ENCODE peak calls at places on chromosomes 4 and X, in eight cellular contexts. One of them, this sample, is unnamed.

GRCh38 chrX:132480581-132481203 is 8.1 kb downstream of the MBNL3 start:
- DNase-seq in sigmoid colon: no peak
- DNase-seq in ovary: no peak
- DNase-seq in endothelial cell of umbilical vein: peak
- DNase-seq in thyroid gland: peak
- DNase-seq in spleen: peak
- DNase-seq in esophagus squamous epithelium: no peak
- DNase-seq in right lobe of liver: peak
- DNase-seq in this sample: peak

GRCh38 chrX:128929281-128930057 is 593.8 kb downstream of the SMARCA1 start:
- DNase-seq in sigmoid colon: no peak
- DNase-seq in ovary: no peak
- DNase-seq in endothelial cell of umbilical vein: no peak
- DNase-seq in thyroid gland: no peak
- DNase-seq in spleen: no peak
- DNase-seq in esophagus squamous epithelium: no peak
- DNase-seq in right lobe of liver: no peak
- DNase-seq in this sample: no peak

GRCh38 chr4:110510955-110511544 is 35.1 kb downstream of the ENPEP start:
- DNase-seq in sigmoid colon: no peak
- DNase-seq in ovary: no peak
- DNase-seq in endothelial cell of umbilical vein: peak
- DNase-seq in thyroid gland: no peak
- DNase-seq in spleen: no peak
- DNase-seq in esophagus squamous epithelium: no peak
- DNase-seq in right lobe of liver: no peak
- DNase-seq in this sample: no peak

GRCh38 chr4:3470244-3471097 is 7.4 kb downstream of the DOK7 start:
- DNase-seq in sigmoid colon: no peak
- DNase-seq in ovary: no peak
- DNase-seq in endothelial cell of umbilical vein: peak
- DNase-seq in thyroid gland: no peak
- DNase-seq in spleen: peak
- DNase-seq in esophagus squamous epithelium: no peak
- DNase-seq in right lobe of liver: no peak
- DNase-seq in this sample: no peak

GRCh38 chr4:1856920-1857699 is 1.2 kb upstream of the LETM1 start:
- DNase-seq in sigmoid colon: peak
- DNase-seq in ovary: peak
- DNase-seq in endothelial cell of umbilical vein: no peak
- DNase-seq in thyroid gland: peak
- DNase-seq in spleen: no peak
- DNase-seq in esophagus squamous epithelium: no peak
- DNase-seq in right lobe of liver: no peak
- DNase-seq in this sample: no peak

GRCh38 chr4:13856387-13856786 is 228.9 kb upstream of the BOD1L1 start:
- DNase-seq in sigmoid colon: no peak
- DNase-seq in ovary: no peak
- DNase-seq in endothelial cell of umbilical vein: no peak
- DNase-seq in thyroid gland: no peak
- DNase-seq in spleen: no peak
- DNase-seq in esophagus squamous epithelium: no peak
- DNase-seq in right lobe of liver: peak
- DNase-seq in this sample: no peak

GRCh38 chrX:25154168-25154567 is 138.4 kb upstream of the ARX start:
- DNase-seq in sigmoid colon: no peak
- DNase-seq in ovary: no peak
- DNase-seq in endothelial cell of umbilical vein: no peak
- DNase-seq in thyroid gland: no peak
- DNase-seq in spleen: no peak
- DNase-seq in esophagus squamous epithelium: no peak
- DNase-seq in right lobe of liver: no peak
- DNase-seq in this sample: no peak

GRCh38 chrX:78614264-78614663 is 44.9 kb downstream of the RTL3 start:
- DNase-seq in sigmoid colon: no peak
- DNase-seq in ovary: no peak
- DNase-seq in endothelial cell of umbilical vein: no peak
- DNase-seq in thyroid gland: no peak
- DNase-seq in spleen: no peak
- DNase-seq in esophagus squamous epithelium: no peak
- DNase-seq in right lobe of liver: no peak
- DNase-seq in this sample: no peak

GRCh38 chrX:110327336-110327735 is 9.5 kb upstream of the AMMECR1 start:
- DNase-seq in sigmoid colon: no peak
- DNase-seq in ovary: no peak
- DNase-seq in endothelial cell of umbilical vein: no peak
- DNase-seq in thyroid gland: no peak
- DNase-seq in spleen: no peak
- DNase-seq in esophagus squamous epithelium: no peak
- DNase-seq in right lobe of liver: no peak
- DNase-seq in this sample: no peak

GRCh38 chr4:20761382-20761781 is 61.1 kb downstream of the PACRGL start:
- DNase-seq in sigmoid colon: no peak
- DNase-seq in ovary: no peak
- DNase-seq in endothelial cell of umbilical vein: no peak
- DNase-seq in thyroid gland: no peak
- DNase-seq in spleen: no peak
- DNase-seq in esophagus squamous epithelium: no peak
- DNase-seq in right lobe of liver: no peak
- DNase-seq in this sample: no peak

GRCh38 chr4:54664400-54664799 is 6.6 kb downstream of the KIT start:
- DNase-seq in sigmoid colon: no peak
- DNase-seq in ovary: no peak
- DNase-seq in endothelial cell of umbilical vein: no peak
- DNase-seq in thyroid gland: no peak
- DNase-seq in spleen: no peak
- DNase-seq in esophagus squamous epithelium: no peak
- DNase-seq in right lobe of liver: no peak
- DNase-seq in this sample: no peak

DNA sequence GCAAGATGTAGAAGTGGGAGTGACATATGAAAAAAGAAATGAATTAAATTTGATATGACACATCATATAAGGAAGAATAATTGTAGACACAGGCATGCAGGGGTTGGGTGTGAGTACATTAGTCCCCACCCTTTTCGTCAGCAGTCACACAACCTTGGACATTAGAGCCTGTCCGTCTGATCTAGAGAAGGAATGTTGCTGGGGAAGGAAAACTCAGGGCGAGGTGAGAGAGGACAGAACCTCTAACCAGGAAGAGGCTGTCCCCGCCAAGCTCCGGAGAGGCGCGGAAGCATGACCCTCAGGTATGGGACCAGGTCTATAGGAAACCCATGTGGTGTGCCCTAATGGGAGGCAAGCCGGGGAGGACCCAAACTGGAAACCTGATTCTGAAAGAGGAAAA is 102.1 kb downstream of the RELL1 start:
- DNase-seq in sigmoid colon: no peak
- DNase-seq in ovary: no peak
- DNase-seq in endothelial cell of umbilical vein: no peak
- DNase-seq in thyroid gland: no peak
- DNase-seq in spleen: no peak
- DNase-seq in esophagus squamous epithelium: no peak
- DNase-seq in right lobe of liver: no peak
- DNase-seq in this sample: no peak
- TF ChIP-seq POLR2A in sigmoid colon: no peak
- TF ChIP-seq POLR2A in ovary: no peak
- TF ChIP-seq POLR2A in endothelial cell of umbilical vein: no peak
- TF ChIP-seq POLR2A in thyroid gland: no peak
- TF ChIP-seq POLR2A in spleen: no peak
- TF ChIP-seq POLR2A in esophagus squamous epithelium: no peak
- TF ChIP-seq POLR2A in right lobe of liver: no peak
- TF ChIP-seq POLR2A in this sample: no peak

GRCh38 chrX:40082447-40083119 is 15.2 kb downstream of the BCOR start:
- DNase-seq in sigmoid colon: no peak
- DNase-seq in ovary: no peak
- DNase-seq in endothelial cell of umbilical vein: no peak
- DNase-seq in thyroid gland: no peak
- DNase-seq in spleen: no peak
- DNase-seq in esophagus squamous epithelium: no peak
- DNase-seq in right lobe of liver: no peak
- DNase-seq in this sample: no peak

GRCh38 chrX:40083979-40084359 is 13.8 kb downstream of the BCOR start:
- DNase-seq in sigmoid colon: no peak
- DNase-seq in ovary: no peak
- DNase-seq in endothelial cell of umbilical vein: no peak
- DNase-seq in thyroid gland: no peak
- DNase-seq in spleen: no peak
- DNase-seq in esophagus squamous epithelium: no peak
- DNase-seq in right lobe of liver: no peak
- DNase-seq in this sample: no peak

GRCh38 chrX:40081679-40082068 is 16.1 kb downstream of the BCOR start:
- DNase-seq in sigmoid colon: no peak
- DNase-seq in ovary: no peak
- DNase-seq in endothelial cell of umbilical vein: no peak
- DNase-seq in thyroid gland: peak
- DNase-seq in spleen: no peak
- DNase-seq in esophagus squamous epithelium: no peak
- DNase-seq in right lobe of liver: no peak
- DNase-seq in this sample: no peak

GRCh38 chrX:40084471-40084870 is 13.3 kb downstream of the BCOR start:
- DNase-seq in sigmoid colon: no peak
- DNase-seq in ovary: no peak
- DNase-seq in endothelial cell of umbilical vein: no peak
- DNase-seq in thyroid gland: no peak
- DNase-seq in spleen: no peak
- DNase-seq in esophagus squamous epithelium: no peak
- DNase-seq in right lobe of liver: no peak
- DNase-seq in this sample: no peak

DNA sequence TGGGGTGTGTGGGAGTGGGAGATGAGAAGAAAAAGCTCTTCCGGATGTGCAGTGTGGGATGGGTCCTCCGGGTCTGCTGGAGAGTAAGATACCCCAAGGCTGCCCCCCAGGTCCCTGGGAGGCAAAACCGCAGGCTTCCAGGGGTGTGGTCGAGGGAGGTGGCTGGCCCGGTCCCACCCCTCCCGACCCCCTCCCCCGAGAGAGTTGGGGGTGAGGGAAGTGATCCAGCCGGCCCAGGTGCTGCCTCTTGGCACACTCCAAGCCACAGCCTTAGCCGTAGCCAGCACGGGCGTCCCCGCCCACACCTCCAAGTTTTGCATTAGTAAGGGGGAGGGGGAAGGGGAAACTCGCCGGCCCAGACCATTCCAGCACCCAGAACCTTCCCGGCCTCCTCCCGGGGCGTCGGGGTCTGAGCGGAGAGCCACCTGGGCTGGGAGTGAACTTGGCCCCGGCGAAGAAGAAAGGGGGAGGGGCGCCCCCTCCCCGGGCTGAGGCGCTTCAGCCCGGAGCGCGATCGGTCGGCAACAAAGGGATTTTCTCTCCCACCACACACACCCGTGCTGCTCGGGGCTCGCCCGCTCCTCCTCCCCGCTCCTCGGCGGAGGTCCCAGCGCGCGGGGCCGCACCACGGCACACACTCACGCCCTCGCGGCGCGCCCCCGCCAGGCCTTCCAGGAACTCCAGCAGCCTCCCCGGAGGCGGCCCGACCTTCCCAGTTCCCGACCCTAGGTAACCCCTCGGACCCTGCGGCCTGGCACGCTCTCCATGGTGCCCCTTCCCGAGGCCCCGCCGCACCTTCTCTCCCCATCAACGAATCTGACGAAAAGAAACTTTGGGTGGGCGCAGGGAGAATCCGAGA is 14.4 kb downstream of the BCOR start:
- DNase-seq in sigmoid colon: no peak
- DNase-seq in ovary: peak
- DNase-seq in endothelial cell of umbilical vein: no peak
- DNase-seq in thyroid gland: peak
- DNase-seq in spleen: peak
- DNase-seq in esophagus squamous epithelium: no peak
- DNase-seq in right lobe of liver: peak
- DNase-seq in this sample: no peak
- TF ChIP-seq CTCF in sigmoid colon: no peak
- TF ChIP-seq CTCF in ovary: no peak
- TF ChIP-seq CTCF in endothelial cell of umbilical vein: no peak
- TF ChIP-seq CTCF in thyroid gland: no peak
- TF ChIP-seq CTCF in spleen: no peak
- TF ChIP-seq CTCF in esophagus squamous epithelium: no peak
- TF ChIP-seq CTCF in right lobe of liver: no peak
- TF ChIP-seq CTCF in this sample: no peak

GRCh38 chrX:130091976-130092522 is 18.2 kb downstream of the ELF4 start:
- DNase-seq in sigmoid colon: no peak
- DNase-seq in ovary: no peak
- DNase-seq in endothelial cell of umbilical vein: peak
- DNase-seq in thyroid gland: peak
- DNase-seq in spleen: peak
- DNase-seq in esophagus squamous epithelium: peak
- DNase-seq in right lobe of liver: peak
- DNase-seq in this sample: peak
- TF ChIP-seq POLR2A in sigmoid colon: no peak
- TF ChIP-seq POLR2A in ovary: no peak
- TF ChIP-seq POLR2A in endothelial cell of umbilical vein: no peak
- TF ChIP-seq POLR2A in thyroid gland: no peak
- TF ChIP-seq POLR2A in spleen: no peak
- TF ChIP-seq POLR2A in esophagus squamous epithelium: no peak
- TF ChIP-seq POLR2A in right lobe of liver: no peak
- TF ChIP-seq POLR2A in this sample: no peak

GRCh38 chr4:73662709-73663546 is 42.7 kb upstream of the RASSF6 start:
- DNase-seq in sigmoid colon: no peak
- DNase-seq in ovary: no peak
- DNase-seq in endothelial cell of umbilical vein: peak
- DNase-seq in thyroid gland: no peak
- DNase-seq in spleen: no peak
- DNase-seq in esophagus squamous epithelium: no peak
- DNase-seq in right lobe of liver: no peak
- DNase-seq in this sample: no peak
- TF ChIP-seq CTCF in sigmoid colon: peak
- TF ChIP-seq CTCF in ovary: peak
- TF ChIP-seq CTCF in endothelial cell of umbilical vein: peak
- TF ChIP-seq CTCF in thyroid gland: peak
- TF ChIP-seq CTCF in spleen: peak
- TF ChIP-seq CTCF in esophagus squamous epithelium: peak
- TF ChIP-seq CTCF in right lobe of liver: peak
- TF ChIP-seq CTCF in this sample: no peak

DNA sequence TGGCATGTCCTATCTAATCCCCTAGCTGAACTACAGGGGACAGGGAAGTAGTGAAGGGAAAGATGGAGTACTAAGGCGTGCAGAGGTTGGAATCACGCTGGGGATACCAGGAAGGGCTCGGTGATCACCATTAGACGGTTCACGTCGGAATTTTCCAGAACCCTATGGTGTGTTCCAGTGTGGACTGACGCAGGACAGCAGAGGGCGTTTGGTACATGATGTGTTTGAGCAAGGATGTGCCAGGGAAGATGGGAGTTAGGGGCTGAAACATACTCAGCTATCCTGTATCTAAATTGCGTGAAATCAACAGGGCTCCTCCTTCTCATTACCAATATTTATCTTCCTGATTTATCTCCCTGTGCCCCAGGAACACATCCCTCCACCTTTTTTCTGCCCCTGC is 33.7 kb downstream of the PRPS2 start:
- DNase-seq in sigmoid colon: no peak
- DNase-seq in ovary: no peak
- DNase-seq in endothelial cell of umbilical vein: no peak
- DNase-seq in thyroid gland: no peak
- DNase-seq in spleen: no peak
- DNase-seq in esophagus squamous epithelium: no peak
- DNase-seq in right lobe of liver: no peak
- DNase-seq in this sample: no peak
- TF ChIP-seq POLR2A in sigmoid colon: no peak
- TF ChIP-seq POLR2A in ovary: no peak
- TF ChIP-seq POLR2A in endothelial cell of umbilical vein: no peak
- TF ChIP-seq POLR2A in thyroid gland: no peak
- TF ChIP-seq POLR2A in spleen: no peak
- TF ChIP-seq POLR2A in esophagus squamous epithelium: no peak
- TF ChIP-seq POLR2A in right lobe of liver: no peak
- TF ChIP-seq POLR2A in this sample: no peak

This sample was measured in lower leg skin.